ENCODE peak calls at places on chromosomes 2 and 18, in six cellular contexts. X, C, Q, F, J and N are unnamed samples.

GRCh38 chr2:28556303-28556702 is 60.4 kb downstream of the PLB1 start:
- DNase-seq in X (no peak), C (no peak), Q (no peak), F (no peak), J (no peak), N (no peak)

GRCh38 chr2:128310761-128311160 is 7.9 kb downstream of the HS6ST1 start:
- DNase-seq in X (no peak), C (peak), Q (no peak), F (no peak), J (no peak), N (peak)

GRCh38 chr18:69659142-69659651 is 258.5 kb downstream of the DOK6 start:
- DNase-seq in X (no peak), C (no peak), Q (no peak), F (no peak), J (no peak), N (no peak)

GRCh38 chr2:157305713-157306110 is 19.9 kb downstream of the ERMN start:
- DNase-seq in X (no peak), C (no peak), Q (no peak), F (no peak), J (no peak), N (no peak)

GRCh38 chr2:118774458-118775133 is 72.9 kb downstream of the EN1 start:
- DNase-seq in X (peak), C (peak), Q (peak), F (peak), J (no peak), N (no peak)

GRCh38 chr2:35293261-35293660 is 1062.3 kb upstream of the CRIM1 start:
- DNase-seq in X (no peak), C (no peak), Q (no peak), F (no peak), J (no peak), N (no peak)

GRCh38 chr2:189676471-189676870 is 2.0 kb downstream of the ANKAR start:
- DNase-seq in X (no peak), C (no peak), Q (no peak), F (no peak), J (no peak), N (no peak)

GRCh38 chr2:229154381-229154780 is 116.7 kb downstream of the PID1 start:
- DNase-seq in X (no peak), C (no peak), Q (no peak), F (no peak), J (no peak), N (no peak)

DNA sequence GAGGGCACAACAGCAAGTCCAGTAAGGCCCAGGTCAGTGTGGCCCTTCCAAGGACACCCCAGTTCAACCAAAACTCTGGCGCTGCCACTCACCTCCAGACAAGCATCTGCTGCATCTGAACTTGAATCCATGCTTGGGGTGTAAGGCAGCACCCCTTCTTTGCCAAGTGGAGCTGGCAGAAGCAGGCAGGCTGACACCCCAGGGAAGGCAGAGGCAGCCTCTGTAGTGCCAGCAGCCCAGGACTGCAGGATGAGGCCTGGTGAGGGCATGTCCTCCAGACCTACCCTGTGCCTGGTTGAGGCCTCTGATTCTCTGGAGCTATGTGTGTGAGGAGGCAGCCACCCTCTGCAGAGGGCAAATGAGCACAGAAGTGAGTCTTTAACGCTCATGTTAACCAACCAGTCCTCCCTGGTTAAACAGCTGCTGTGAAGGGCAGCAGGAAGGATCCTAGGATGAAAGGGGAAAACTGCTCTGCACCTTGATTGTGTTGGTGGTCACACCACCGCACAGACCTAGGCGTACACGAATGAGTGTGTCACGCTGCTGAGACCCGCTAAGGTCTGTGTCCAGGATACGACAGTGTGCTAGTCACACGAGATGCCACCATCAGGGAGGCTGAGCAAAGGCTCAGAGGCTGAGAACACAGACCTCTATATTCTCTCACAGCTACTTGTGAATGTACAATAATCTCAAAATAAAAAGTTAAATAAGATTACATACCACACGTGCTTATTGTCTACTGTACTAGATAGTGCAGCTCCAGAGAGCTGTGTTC is 2.2 kb downstream of the PARD6G start:
- DNase-seq in X (no peak), C (no peak), Q (no peak), F (peak), J (no peak), N (no peak)
- TF ChIP-seq CTCF in X (no peak), C (no peak), Q (no peak), F (no peak), J (no peak), N (no peak)

DNA sequence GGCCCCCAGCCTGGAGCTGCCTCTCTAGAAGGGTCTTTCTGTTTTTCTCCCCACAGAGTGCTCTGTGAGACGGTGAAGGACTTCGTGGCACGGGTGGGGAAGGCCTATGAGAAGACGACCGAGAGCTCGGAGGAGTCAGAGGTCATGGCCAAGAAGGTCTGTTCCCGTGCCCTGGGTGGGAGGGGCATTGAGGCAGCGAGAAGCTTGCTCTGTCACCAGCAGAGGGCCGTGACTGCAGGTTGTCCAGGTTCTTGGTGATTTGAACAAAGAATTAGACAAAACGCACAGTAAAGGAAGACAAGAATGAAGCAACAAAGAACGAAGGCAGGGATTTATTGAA is 93.9 kb downstream of the DGKD start:
- DNase-seq in X (no peak), C (no peak), Q (peak), F (peak), J (peak), N (no peak)
- TF ChIP-seq CTCF in X (no peak), C (no peak), Q (peak), F (no peak), J (peak), N (no peak)

GRCh38 chr2:44936275-44936674 is 5.2 kb upstream of the SIX3 start:
- DNase-seq in X (no peak), C (no peak), Q (no peak), F (no peak), J (no peak), N (no peak)

GRCh38 chr2:44936715-44937687 is 4.5 kb upstream of the SIX3 start:
- DNase-seq in X (no peak), C (no peak), Q (no peak), F (no peak), J (no peak), N (no peak)

GRCh38 chr2:44939074-44940052 is 2.1 kb upstream of the SIX3 start:
- DNase-seq in X (no peak), C (no peak), Q (no peak), F (no peak), J (no peak), N (no peak)

GRCh38 chr2:44938287-44939073 is 3.0 kb upstream of the SIX3 start:
- DNase-seq in X (no peak), C (no peak), Q (no peak), F (no peak), J (peak), N (no peak)

DNA sequence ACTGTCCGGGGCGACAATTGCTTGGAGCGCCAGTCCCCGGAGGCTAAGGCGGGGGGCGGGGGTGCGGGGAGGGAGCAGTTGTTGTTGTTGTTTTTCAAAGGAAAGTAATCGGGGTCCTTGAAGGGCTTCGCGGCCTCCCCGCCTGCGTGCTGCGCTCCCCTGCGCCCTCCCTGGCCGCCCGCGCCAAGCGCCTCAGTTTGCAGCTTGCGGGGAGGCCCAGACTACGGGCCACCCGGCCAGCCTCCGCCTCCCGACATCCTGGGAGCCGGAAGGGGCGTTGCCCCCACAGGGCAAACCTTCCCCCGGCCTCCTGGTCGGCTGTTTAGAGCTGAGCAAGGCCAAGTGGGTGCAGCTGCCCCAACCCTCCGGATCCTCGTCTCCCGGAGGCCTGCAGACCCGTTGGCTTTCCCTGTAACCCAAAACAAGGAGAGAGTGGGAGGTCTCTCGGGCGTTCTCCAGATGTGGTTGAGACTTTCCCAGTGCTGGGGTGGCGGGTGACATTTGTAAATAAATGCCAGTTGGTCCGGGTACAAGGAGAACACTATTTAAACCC is 3.7 kb upstream of the SIX3 start:
- DNase-seq in X (no peak), C (no peak), Q (no peak), F (peak), J (peak), N (no peak)
- TF ChIP-seq CTCF in X (no peak), C (no peak), Q (no peak), F (no peak), J (no peak), N (no peak)

DNA sequence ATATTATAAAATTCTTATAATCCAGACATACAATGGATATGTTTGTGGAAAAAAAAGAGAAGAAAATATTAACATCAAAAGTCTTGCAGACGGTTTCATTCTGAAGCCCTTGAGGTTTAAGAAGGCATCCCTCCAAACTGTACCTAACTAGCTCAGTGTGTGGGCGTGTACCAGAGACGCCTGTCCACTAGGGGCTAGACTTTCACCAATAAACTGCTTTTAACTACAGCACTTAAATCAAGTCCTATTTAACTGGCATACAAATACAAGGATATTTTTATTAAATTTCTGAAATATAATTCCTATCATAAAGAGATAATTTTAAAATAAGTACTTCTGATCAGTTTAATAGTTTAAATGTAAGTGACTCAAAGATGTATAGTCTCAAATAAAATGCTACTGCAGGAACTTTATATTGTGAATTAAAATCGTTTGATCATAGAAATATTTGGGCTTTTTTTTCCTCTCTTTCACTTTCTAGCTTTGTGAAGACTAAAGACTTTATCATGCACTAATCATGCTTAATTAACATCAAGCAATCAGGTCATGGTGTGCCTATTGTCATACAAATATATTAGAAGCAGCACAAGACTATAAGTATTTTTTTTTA is 437.7 kb downstream of the SATB2 start:
- DNase-seq in X (peak), C (no peak), Q (no peak), F (no peak), J (no peak), N (no peak)
- TF ChIP-seq CTCF in X (peak), C (no peak), Q (peak), F (peak), J (peak), N (no peak)

DNA sequence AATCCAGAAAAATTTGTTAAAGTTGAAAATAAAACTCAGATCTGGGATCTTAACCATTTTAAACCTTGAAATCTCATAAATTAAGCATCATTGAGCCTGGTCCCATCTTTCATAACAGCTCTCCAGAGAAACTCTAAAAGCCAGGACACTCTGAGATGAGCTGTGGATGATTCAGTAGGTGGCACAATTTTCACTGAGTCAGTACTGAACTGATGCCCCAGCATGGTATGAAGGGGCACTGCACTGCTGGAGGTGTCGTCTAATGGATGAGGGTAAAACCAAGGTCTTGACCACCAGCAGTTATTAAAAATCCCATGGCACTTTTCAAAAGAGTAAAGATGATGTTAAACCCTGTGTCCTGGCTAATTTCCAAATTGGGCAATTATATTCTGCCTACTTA is 170.6 kb downstream of the FIGN start:
- DNase-seq in X (no peak), C (no peak), Q (no peak), F (no peak), J (no peak), N (no peak)
- TF ChIP-seq CTCF in X (no peak), C (no peak), Q (no peak), F (no peak), J (no peak), N (no peak)

GRCh38 chr2:226487573-226487972 is 312.0 kb downstream of the IRS1 start:
- DNase-seq in X (no peak), C (no peak), Q (no peak), F (no peak), J (no peak), N (no peak)
- TF ChIP-seq CTCF in X (no peak), C (no peak), Q (no peak), F (no peak), J (no peak), N (no peak)

GRCh38 chr2:47554311-47554905 is 151.5 kb downstream of the MSH2 start:
- DNase-seq in X (no peak), C (no peak), Q (no peak), F (no peak), J (no peak), N (no peak)
- TF ChIP-seq CTCF in X (no peak), C (no peak), Q (no peak), F (no peak), J (no peak), N (no peak)

DNA sequence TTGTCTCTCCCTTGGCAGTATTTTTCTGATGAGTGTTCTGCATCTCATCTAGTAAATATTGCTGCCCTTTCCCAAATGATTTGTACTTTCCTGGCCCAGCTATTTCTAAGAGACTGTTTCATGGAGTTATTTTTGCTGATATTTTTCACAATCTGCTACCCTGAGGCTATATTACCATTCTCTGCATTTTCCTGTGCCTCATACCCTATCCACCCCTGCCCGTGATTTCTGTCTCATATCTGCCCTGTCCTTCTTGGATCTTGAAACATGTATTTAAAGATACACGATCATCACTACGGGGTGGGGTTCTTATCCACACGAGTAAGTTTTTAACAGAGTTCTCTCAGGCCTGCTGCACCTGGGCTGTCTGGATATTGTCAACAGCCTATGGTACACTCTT is 89.6 kb upstream of the EPAS1 start:
- DNase-seq in X (no peak), C (no peak), Q (no peak), F (no peak), J (no peak), N (no peak)
- TF ChIP-seq CTCF in X (no peak), C (no peak), Q (no peak), F (no peak), J (no peak), N (no peak)

GRCh38 chr2:96098900-96099590 is 17.3 kb downstream of the ADRA2B start:
- DNase-seq in X (no peak), C (peak), Q (peak), F (peak), J (no peak), N (no peak)
- TF ChIP-seq CTCF in X (no peak), C (no peak), Q (no peak), F (no peak), J (no peak), N (no peak)

DNA sequence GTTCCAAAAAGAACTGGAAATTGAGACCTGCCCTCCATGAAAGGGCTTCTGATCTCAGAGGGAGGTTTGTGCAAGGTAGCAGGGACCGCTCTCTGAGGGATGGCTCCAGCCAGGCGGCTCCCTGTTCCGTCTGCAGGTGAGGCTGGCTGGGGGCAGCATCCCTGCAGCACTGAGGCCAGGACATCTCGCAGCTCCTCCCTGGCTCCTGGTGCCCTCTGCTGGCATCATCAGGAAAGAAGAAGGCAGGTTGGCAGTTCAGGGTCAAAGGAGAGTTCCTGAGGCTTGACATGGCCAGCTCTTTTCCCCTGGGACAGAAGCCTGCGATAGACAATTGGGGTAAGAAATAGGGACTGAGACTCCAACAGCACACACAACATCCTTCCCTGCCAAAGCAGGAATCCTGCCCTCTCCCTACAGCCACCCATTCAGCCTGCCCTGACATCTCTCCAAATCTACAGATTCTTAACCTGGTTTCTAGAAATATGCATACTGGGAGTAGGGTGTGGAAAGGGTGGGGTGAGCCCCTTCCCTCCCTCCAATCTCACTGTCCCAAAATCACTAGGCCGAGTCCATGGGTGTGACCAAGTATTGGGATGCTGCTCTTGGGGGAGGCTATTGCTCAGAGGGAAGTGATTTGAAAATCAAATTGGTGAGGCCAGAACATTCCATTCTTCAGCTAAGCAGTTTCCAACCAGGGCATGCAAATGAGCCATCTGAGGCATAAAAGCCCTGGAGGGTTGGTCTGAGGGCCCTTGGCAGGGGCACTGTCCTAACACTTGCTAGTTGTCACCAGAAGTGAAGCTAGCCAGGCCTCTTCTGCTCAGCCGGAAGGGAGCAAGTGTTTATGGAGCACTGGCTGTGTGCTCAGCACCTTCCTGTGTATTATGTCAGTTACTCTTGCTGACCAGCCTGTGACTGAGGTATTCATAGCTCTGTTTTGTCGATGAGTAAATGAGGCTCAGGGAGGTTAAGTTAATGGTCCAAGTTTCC is 185.4 kb downstream of the TFCP2L1 start:
- DNase-seq in X (peak), C (no peak), Q (no peak), F (peak), J (peak), N (no peak)
- TF ChIP-seq CTCF in X (peak), C (no peak), Q (peak), F (peak), J (peak), N (no peak)